ENCODE peak calls at places on chromosome 1, in ten cellular contexts. One of them, this sample, is unnamed.

GRCh38 chr1:234584926-234585325 is 25.1 kb downstream of the IRF2BP2 start:
- DNase-seq in ovary: peak; percentile 64
- DNase-seq in heart left ventricle: no peak
- DNase-seq in breast epithelium: no peak
- DNase-seq in right lobe of liver: no peak
- DNase-seq in body of pancreas: peak; percentile 35
- DNase-seq in IMR-90: no peak
- DNase-seq in A549: no peak
- DNase-seq in suprapubic skin: no peak
- DNase-seq in stomach: no peak
- DNase-seq in this sample: no peak

GRCh38 chr1:153260473-153260979 is 1.0 kb downstream of the LORICRIN start:
- DNase-seq in suprapubic skin: no peak
- DNase-seq in breast epithelium: no peak
- DNase-seq in body of pancreas: no peak
- DNase-seq in right lobe of liver: no peak
- DNase-seq in heart left ventricle: no peak
- DNase-seq in A549: no peak
- DNase-seq in IMR-90: no peak
- DNase-seq in ovary: no peak
- DNase-seq in stomach: no peak
- DNase-seq in this sample: no peak

GRCh38 chr1:3454811-3455618 is 550 bp downstream of the ARHGEF16 start:
- DNase-seq in stomach: peak; percentile 62
- DNase-seq in IMR-90: no peak
- DNase-seq in breast epithelium: no peak
- DNase-seq in body of pancreas: peak; percentile 57
- DNase-seq in A549: no peak
- DNase-seq in heart left ventricle: peak; percentile 77
- DNase-seq in suprapubic skin: no peak
- DNase-seq in right lobe of liver: peak; percentile 66
- DNase-seq in ovary: peak; percentile 52
- DNase-seq in this sample: no peak

GRCh38 chr1:186330758-186331157 is 44.3 kb downstream of the TPR start:
- DNase-seq in ovary: no peak
- DNase-seq in stomach: no peak
- DNase-seq in A549: peak; percentile 6
- DNase-seq in heart left ventricle: no peak
- DNase-seq in breast epithelium: no peak
- DNase-seq in IMR-90: no peak
- DNase-seq in right lobe of liver: no peak
- DNase-seq in body of pancreas: no peak
- DNase-seq in suprapubic skin: no peak
- DNase-seq in this sample: no peak

GRCh38 chr1:64769971-64770370 is 25.1 kb downstream of the RAVER2 start:
- DNase-seq in stomach: no peak
- DNase-seq in body of pancreas: no peak
- DNase-seq in right lobe of liver: no peak
- DNase-seq in suprapubic skin: no peak
- DNase-seq in ovary: no peak
- DNase-seq in heart left ventricle: no peak
- DNase-seq in IMR-90: no peak
- DNase-seq in A549: no peak
- DNase-seq in breast epithelium: no peak
- DNase-seq in this sample: no peak

GRCh38 chr1:90339822-90340221 is 344.9 kb downstream of the ZNF326 start:
- DNase-seq in A549: no peak
- DNase-seq in heart left ventricle: no peak
- DNase-seq in breast epithelium: no peak
- DNase-seq in suprapubic skin: no peak
- DNase-seq in body of pancreas: no peak
- DNase-seq in IMR-90: no peak
- DNase-seq in ovary: no peak
- DNase-seq in stomach: no peak
- DNase-seq in right lobe of liver: no peak
- DNase-seq in this sample: no peak

GRCh38 chr1:184610872-184611614 is 143.6 kb downstream of the EDEM3 start:
- DNase-seq in stomach: no peak
- DNase-seq in heart left ventricle: no peak
- DNase-seq in breast epithelium: no peak
- DNase-seq in A549: no peak
- DNase-seq in body of pancreas: no peak
- DNase-seq in ovary: peak; percentile 59
- DNase-seq in IMR-90: no peak
- DNase-seq in right lobe of liver: no peak
- DNase-seq in suprapubic skin: no peak
- DNase-seq in this sample: no peak

GRCh38 chr1:221862971-221863370 is 121.1 kb upstream of the DUSP10 start:
- DNase-seq in body of pancreas: no peak
- DNase-seq in ovary: no peak
- DNase-seq in suprapubic skin: no peak
- DNase-seq in breast epithelium: no peak
- DNase-seq in IMR-90: no peak
- DNase-seq in stomach: no peak
- DNase-seq in right lobe of liver: no peak
- DNase-seq in heart left ventricle: no peak
- DNase-seq in A549: no peak
- DNase-seq in this sample: no peak

GRCh38 chr1:151459331-151460046 is at the start of gene POGZ:
- DNase-seq in stomach: peak; percentile 96
- DNase-seq in breast epithelium: peak; percentile 95
- DNase-seq in body of pancreas: peak; percentile 95
- DNase-seq in heart left ventricle: peak; percentile 98
- DNase-seq in IMR-90: peak; percentile 98
- DNase-seq in right lobe of liver: peak; percentile 96
- DNase-seq in A549: peak; percentile 99
- DNase-seq in ovary: peak; percentile 98
- DNase-seq in suprapubic skin: peak; percentile 98
- DNase-seq in this sample: peak; percentile 97

GRCh38 chr1:224432672-224433040 is 1.9 kb downstream of the WDR26 start:
- DNase-seq in ovary: no peak
- DNase-seq in IMR-90: no peak
- DNase-seq in stomach: no peak
- DNase-seq in right lobe of liver: no peak
- DNase-seq in body of pancreas: no peak
- DNase-seq in suprapubic skin: no peak
- DNase-seq in A549: no peak
- DNase-seq in breast epithelium: no peak
- DNase-seq in heart left ventricle: no peak
- DNase-seq in this sample: no peak

GRCh38 chr1:239952348-239953307 is 139.1 kb upstream of the FMN2 start:
- DNase-seq in suprapubic skin: no peak
- DNase-seq in breast epithelium: no peak
- DNase-seq in stomach: no peak
- DNase-seq in right lobe of liver: peak; percentile 54
- DNase-seq in IMR-90: no peak
- DNase-seq in A549: peak; percentile 31
- DNase-seq in body of pancreas: peak; percentile 22
- DNase-seq in heart left ventricle: no peak
- DNase-seq in ovary: no peak
- DNase-seq in this sample: no peak

GRCh38 chr1:153578936-153579335 is 13.3 kb upstream of the S100A2 start:
- DNase-seq in breast epithelium: no peak
- DNase-seq in ovary: no peak
- DNase-seq in right lobe of liver: no peak
- DNase-seq in IMR-90: no peak
- DNase-seq in A549: no peak
- DNase-seq in body of pancreas: no peak
- DNase-seq in heart left ventricle: no peak
- DNase-seq in stomach: no peak
- DNase-seq in suprapubic skin: no peak
- DNase-seq in this sample: peak; percentile 24

GRCh38 chr1:117076648-117077047 is 16.5 kb downstream of the TTF2 start:
- DNase-seq in ovary: no peak
- DNase-seq in stomach: no peak
- DNase-seq in A549: no peak
- DNase-seq in IMR-90: no peak
- DNase-seq in suprapubic skin: no peak
- DNase-seq in heart left ventricle: no peak
- DNase-seq in body of pancreas: no peak
- DNase-seq in right lobe of liver: no peak
- DNase-seq in breast epithelium: no peak
- DNase-seq in this sample: no peak

DNA sequence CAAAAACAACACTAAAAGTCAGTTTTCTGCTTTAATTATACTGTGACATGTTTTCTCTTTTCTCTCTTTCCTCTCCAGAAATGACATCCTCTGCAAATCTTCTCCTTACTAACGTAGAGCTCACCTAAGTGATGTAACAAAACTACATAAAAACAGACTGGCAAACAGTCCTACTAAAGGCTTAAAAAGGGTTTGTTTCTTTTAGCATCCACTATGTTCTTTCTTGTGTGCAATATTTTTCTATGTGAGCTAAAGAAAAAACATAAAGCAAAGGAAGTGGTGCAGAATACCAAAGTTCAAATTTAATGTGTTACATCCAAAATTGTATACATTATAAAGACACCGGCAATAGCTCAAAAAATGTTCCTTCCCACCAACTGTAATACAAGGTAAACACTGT is 14.5 kb downstream of the USP24 start:
- DNase-seq in body of pancreas: no peak
- DNase-seq in right lobe of liver: no peak
- DNase-seq in stomach: no peak
- DNase-seq in A549: no peak
- DNase-seq in suprapubic skin: no peak
- DNase-seq in heart left ventricle: no peak
- DNase-seq in ovary: no peak
- DNase-seq in IMR-90: no peak
- DNase-seq in breast epithelium: no peak
- DNase-seq in this sample: no peak
- H3K4me1 ChIP-seq in body of pancreas: peaks cover 18% of the 10 kb centered on the region
- H3K4me1 ChIP-seq in right lobe of liver: no peaks in the 10 kb centered on the region
- H3K4me1 ChIP-seq in stomach: peaks cover 10% of the 10 kb centered on the region
- H3K4me1 ChIP-seq in A549: peaks cover 30% of the 10 kb centered on the region
- H3K4me1 ChIP-seq in suprapubic skin: peaks cover 43% of the 10 kb centered on the region
- H3K4me1 ChIP-seq in heart left ventricle: peaks cover 15% of the 10 kb centered on the region
- H3K4me1 ChIP-seq in ovary: peaks cover 7% of the 10 kb centered on the region
- H3K4me1 ChIP-seq in IMR-90: peaks cover 8% of the 10 kb centered on the region
- H3K4me1 ChIP-seq in breast epithelium: no peaks in the 10 kb centered on the region
- H3K4me1 ChIP-seq in this sample: peaks cover 48% of the 10 kb centered on the region

DNA sequence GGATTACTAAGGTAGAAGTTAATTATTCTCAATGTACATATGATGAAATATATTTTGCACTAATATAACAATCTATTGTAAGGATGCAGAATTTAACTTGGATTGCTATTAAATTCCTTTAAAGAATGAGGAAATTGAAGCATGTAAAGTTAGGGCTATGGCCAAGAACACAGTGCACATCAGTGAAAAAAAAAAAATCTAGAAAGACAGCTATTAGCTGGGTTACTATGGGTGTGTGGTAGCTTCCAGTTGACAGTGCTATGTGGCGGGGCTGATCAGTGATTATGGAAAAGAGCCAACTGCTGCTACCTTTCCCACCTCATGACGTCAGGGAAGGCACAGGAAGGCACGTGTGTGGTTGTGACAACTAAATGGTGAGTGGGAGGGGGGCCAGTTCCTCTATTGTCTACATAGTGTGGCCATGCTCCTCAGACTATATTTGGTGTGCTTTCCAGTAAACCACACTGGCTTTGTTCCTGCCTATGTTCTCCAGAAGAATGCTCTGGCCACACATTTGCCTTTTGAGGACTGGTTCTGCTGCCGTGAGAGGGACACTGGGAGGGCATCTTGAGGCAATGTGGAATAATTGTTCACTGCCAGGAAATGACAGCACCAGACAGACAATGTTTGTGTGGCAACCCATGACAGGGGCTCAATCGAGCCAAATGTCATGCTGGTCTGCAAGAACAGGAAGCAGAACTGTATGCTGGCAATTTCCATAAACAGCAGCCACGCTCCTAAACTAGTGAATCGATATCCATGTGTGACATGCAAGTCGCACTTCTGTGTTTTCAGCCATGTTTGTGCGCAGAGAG is 2.9 kb upstream of the SDE2 start:
- DNase-seq in breast epithelium: peak; percentile 87
- DNase-seq in stomach: peak; percentile 53
- DNase-seq in ovary: no peak
- DNase-seq in IMR-90: no peak
- DNase-seq in A549: peak; percentile 17
- DNase-seq in suprapubic skin: peak; percentile 92
- DNase-seq in right lobe of liver: peak; percentile 60
- DNase-seq in heart left ventricle: no peak
- DNase-seq in body of pancreas: peak; percentile 83
- DNase-seq in this sample: peak; percentile 90
- TF ChIP-seq POLR2A in breast epithelium: no peak
- TF ChIP-seq POLR2A in stomach: no peak
- TF ChIP-seq POLR2A in ovary: no peak
- TF ChIP-seq POLR2A in IMR-90: no peak
- TF ChIP-seq POLR2A in A549: no peak
- TF ChIP-seq POLR2A in suprapubic skin: no peak
- TF ChIP-seq POLR2A in right lobe of liver: no peak
- TF ChIP-seq POLR2A in heart left ventricle: peak; percentile 24
- TF ChIP-seq POLR2A in body of pancreas: peak; percentile 41
- TF ChIP-seq POLR2A in this sample: no peak

DNA sequence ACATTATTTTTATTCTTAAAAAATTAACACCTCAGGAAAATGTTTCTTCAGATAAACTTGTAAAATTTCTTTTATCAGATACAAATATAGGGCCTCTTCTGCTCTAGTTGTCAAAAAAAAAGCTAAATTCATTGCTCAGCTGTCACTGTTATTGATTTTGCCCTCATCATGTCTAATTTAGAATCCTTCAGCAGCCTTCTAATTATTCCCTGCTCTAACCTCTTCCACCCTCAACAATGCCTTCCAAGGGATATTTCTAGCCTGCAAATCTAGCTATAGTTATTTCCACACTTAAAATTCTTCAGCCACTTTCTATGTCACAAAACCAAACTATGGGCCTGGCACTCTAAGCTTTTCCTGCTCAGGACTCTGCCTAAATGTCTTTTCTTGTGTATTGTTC is 25.2 kb downstream of the PDE4B start:
- DNase-seq in suprapubic skin: no peak
- DNase-seq in A549: no peak
- DNase-seq in heart left ventricle: no peak
- DNase-seq in breast epithelium: no peak
- DNase-seq in stomach: no peak
- DNase-seq in body of pancreas: no peak
- DNase-seq in right lobe of liver: no peak
- DNase-seq in ovary: no peak
- DNase-seq in IMR-90: no peak
- DNase-seq in this sample: no peak
- H3K4me1 ChIP-seq in suprapubic skin: no peaks in the 10 kb centered on the region
- H3K4me1 ChIP-seq in A549: no peaks in the 10 kb centered on the region
- H3K4me1 ChIP-seq in heart left ventricle: no peaks in the 10 kb centered on the region
- H3K4me1 ChIP-seq in breast epithelium: no peaks in the 10 kb centered on the region
- H3K4me1 ChIP-seq in stomach: no peaks in the 10 kb centered on the region
- H3K4me1 ChIP-seq in body of pancreas: no peaks in the 10 kb centered on the region
- H3K4me1 ChIP-seq in right lobe of liver: no peaks in the 10 kb centered on the region
- H3K4me1 ChIP-seq in ovary: no peaks in the 10 kb centered on the region
- H3K4me1 ChIP-seq in IMR-90: peaks cover 1% of the 10 kb centered on the region
- H3K4me1 ChIP-seq in this sample: no peaks in the 10 kb centered on the region

DNA sequence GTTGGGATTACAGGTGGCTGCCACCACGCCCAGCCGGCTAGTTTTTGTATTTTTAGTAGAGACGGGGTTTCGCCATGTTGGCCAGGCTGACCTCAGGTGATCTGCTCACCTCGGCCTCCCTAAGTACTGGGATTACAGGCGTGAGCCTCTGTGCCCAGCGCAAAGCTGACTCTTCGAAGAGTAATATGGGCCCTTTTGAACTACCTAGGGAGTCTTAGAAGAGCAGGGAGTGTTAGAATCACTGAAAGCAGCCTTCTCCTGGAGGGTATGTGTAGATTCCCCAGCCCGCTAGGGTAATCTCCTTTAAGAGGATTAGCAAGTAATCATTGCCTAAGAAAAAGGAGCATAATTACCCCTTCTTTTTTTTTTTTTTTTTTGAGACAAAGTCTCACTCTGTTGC is 6.5 kb upstream of the MAST2 start:
- DNase-seq in right lobe of liver: no peak
- DNase-seq in breast epithelium: no peak
- DNase-seq in A549: no peak
- DNase-seq in suprapubic skin: no peak
- DNase-seq in ovary: no peak
- DNase-seq in body of pancreas: no peak
- DNase-seq in heart left ventricle: no peak
- DNase-seq in IMR-90: no peak
- DNase-seq in stomach: no peak
- DNase-seq in this sample: no peak
- TF ChIP-seq POLR2A in right lobe of liver: no peak
- TF ChIP-seq POLR2A in breast epithelium: no peak
- TF ChIP-seq POLR2A in A549: no peak
- TF ChIP-seq POLR2A in suprapubic skin: no peak
- TF ChIP-seq POLR2A in ovary: no peak
- TF ChIP-seq POLR2A in body of pancreas: no peak
- TF ChIP-seq POLR2A in heart left ventricle: no peak
- TF ChIP-seq POLR2A in IMR-90: no peak
- TF ChIP-seq POLR2A in stomach: no peak
- TF ChIP-seq POLR2A in this sample: no peak